ENCODE peak calls at places on chromosomes 16 and 17, in seven cellular contexts. Y, B, A, R, D, L and E are unnamed samples.

GRCh38 chr17:31417051-31417792 is 25.7 kb downstream of the RAB11FIP4 start:
- DNase-seq in Y (no peak), R (no peak), B (no peak), A (no peak), L (no peak), D (no peak), E (no peak)

GRCh38 chr17:78429618-78429995 is 51.2 kb downstream of the PGS1 start:
- DNase-seq in D (no peak), B (no peak), L (no peak), A (no peak), R (no peak), Y (no peak), E (no peak)

GRCh38 chr16:7513429-7513828 is 180.8 kb downstream of the RBFOX1 start:
- DNase-seq in A (peak), L (peak), Y (no peak), B (no peak), R (no peak), D (peak), E (no peak)

GRCh38 chr16:51971184-51971583 is 575.8 kb downstream of the TOX3 start:
- DNase-seq in D (peak), L (no peak), B (no peak), R (no peak), Y (no peak), A (no peak), E (no peak)

GRCh38 chr16:5820472-5820871 is 722.9 kb upstream of the EEF2KMT start:
- DNase-seq in L (no peak), Y (no peak), B (peak), D (no peak), R (no peak), A (no peak), E (no peak)

GRCh38 chr16:24428751-24429150 is 110.6 kb upstream of the RBBP6 start:
- DNase-seq in A (no peak), L (no peak), Y (no peak), B (no peak), R (no peak), D (no peak), E (no peak)

GRCh38 chr16:11257131-11257938 is 1.3 kb upstream of the SOCS1 start:
- DNase-seq in D (peak), B (no peak), L (peak), R (no peak), Y (peak), A (peak), E (peak)

GRCh38 chr16:29925173-29925804 is 737 bp downstream of the KCTD13 start:
- DNase-seq in Y (no peak), L (no peak), B (no peak), D (no peak), R (no peak), A (no peak), E (peak)

GRCh38 chr17:76293106-76293505 is 15.0 kb downstream of the QRICH2 start:
- DNase-seq in R (no peak), B (no peak), L (no peak), D (no peak), A (no peak), Y (no peak), E (no peak)

GRCh38 chr16:79751785-79752184 is 151.2 kb upstream of the MAF start:
- DNase-seq in Y (no peak), D (no peak), B (no peak), L (no peak), A (no peak), R (no peak), E (no peak)

GRCh38 chr17:4482338-4483011 is 16.2 kb upstream of the SPNS2 start:
- DNase-seq in Y (no peak), R (no peak), B (no peak), A (no peak), D (no peak), L (no peak), E (no peak)

GRCh38 chr17:41919165-41919817 is 540 bp upstream of the ACLY start:
- DNase-seq in B (no peak), R (peak), D (no peak), A (no peak), Y (peak), L (peak), E (peak)

GRCh38 chr16:55323637-55324490 is at the start of gene IRX6:
- DNase-seq in B (peak), Y (no peak), R (no peak), L (no peak), A (peak), D (peak), E (peak)

GRCh38 chr17:32015245-32016013 is 8.2 kb downstream of the LRRC37B start:
- DNase-seq in R (no peak), A (no peak), L (no peak), B (no peak), D (no peak), Y (no peak), E (peak)

GRCh38 chr17:47192549-47192948 is 3.5 kb upstream of the CDC27 start:
- DNase-seq in Y (no peak), A (no peak), D (no peak), B (no peak), R (peak), L (no peak), E (no peak)

GRCh38 chr16:17362946-17363345 is 107.8 kb downstream of the XYLT1 start:
- DNase-seq in B (no peak), Y (no peak), D (no peak), L (no peak), R (no peak), A (no peak), E (no peak)

GRCh38 chr16:77499373-77500285 is 64.8 kb upstream of the ADAMTS18 start:
- DNase-seq in B (no peak), L (no peak), R (no peak), Y (no peak), D (no peak), A (no peak), E (no peak)

GRCh38 chr17:41678411-41678906 is 10.2 kb upstream of the EIF1 start:
- DNase-seq in D (no peak), A (peak), R (peak), Y (no peak), B (no peak), L (no peak), E (no peak)

GRCh38 chr17:31266042-31266441 is 31.0 kb downstream of the OMG start:
- DNase-seq in Y (no peak), D (no peak), R (no peak), L (no peak), A (no peak), B (no peak), E (no peak)

GRCh38 chr16:22296225-22297113 is 740 bp upstream of the POLR3E start:
- DNase-seq in L (peak), D (no peak), Y (no peak), A (no peak), B (no peak), R (peak), E (no peak)

GRCh38 chr17:50872710-50873424 is 6.7 kb upstream of the TOB1 start:
- DNase-seq in A (no peak), R (no peak), L (no peak), Y (no peak), D (no peak), B (no peak), E (no peak)

GRCh38 chr16:77898671-77899211 is 110.4 kb downstream of the VAT1L start:
- DNase-seq in R (no peak), Y (no peak), D (no peak), L (no peak), A (no peak), B (no peak), E (no peak)

GRCh38 chr16:10926867-10927266 is 15.4 kb downstream of the DEXI start:
- DNase-seq in A (no peak), D (no peak), L (no peak), Y (no peak), B (no peak), R (no peak), E (no peak)

GRCh38 chr17:64580384-64581307 is 73.9 kb downstream of the CEP95 start:
- DNase-seq in L (no peak), A (no peak), Y (no peak), R (no peak), B (no peak), D (no peak), E (no peak)

GRCh38 chr16:66662445-66663194 is 33.9 kb downstream of the CMTM4 start:
- DNase-seq in D (peak), Y (peak), L (peak), A (peak), R (no peak), B (no peak), E (no peak)

DNA sequence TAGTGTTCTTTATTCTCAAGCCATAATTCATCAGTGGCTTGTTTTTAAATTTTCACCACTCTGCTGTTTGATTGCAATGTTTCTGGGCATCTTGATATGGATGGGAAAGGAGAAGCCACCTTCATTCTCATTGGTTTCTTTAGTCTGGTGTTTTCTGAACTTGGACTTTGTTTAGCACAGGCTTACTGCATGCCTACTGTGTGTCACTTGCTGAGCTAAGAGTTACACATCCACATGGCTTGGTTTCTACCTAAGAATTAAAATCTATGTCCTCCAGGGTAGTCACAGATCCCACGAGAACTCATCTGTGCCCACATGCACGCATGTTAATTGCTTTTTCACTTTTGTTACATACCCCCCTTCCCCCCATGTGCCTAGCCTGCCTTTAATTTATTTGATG is 4.6 kb downstream of the CMIP start:
- DNase-seq in B (no peak), L (no peak), A (no peak), D (no peak), Y (no peak), R (no peak), E (no peak)
- TF ChIP-seq JUND in B (no peak), L (no peak), A (no peak), D (no peak), Y (no peak), R (no peak), E (no peak)

GRCh38 chr16:85072947-85073346 is 39.3 kb downstream of the CIBAR2 start:
- DNase-seq in D (no peak), Y (no peak), L (no peak), R (no peak), B (no peak), A (no peak), E (no peak)
- TF ChIP-seq JUND in D (no peak), Y (no peak), L (no peak), R (no peak), B (no peak), A (no peak), E (no peak)

DNA sequence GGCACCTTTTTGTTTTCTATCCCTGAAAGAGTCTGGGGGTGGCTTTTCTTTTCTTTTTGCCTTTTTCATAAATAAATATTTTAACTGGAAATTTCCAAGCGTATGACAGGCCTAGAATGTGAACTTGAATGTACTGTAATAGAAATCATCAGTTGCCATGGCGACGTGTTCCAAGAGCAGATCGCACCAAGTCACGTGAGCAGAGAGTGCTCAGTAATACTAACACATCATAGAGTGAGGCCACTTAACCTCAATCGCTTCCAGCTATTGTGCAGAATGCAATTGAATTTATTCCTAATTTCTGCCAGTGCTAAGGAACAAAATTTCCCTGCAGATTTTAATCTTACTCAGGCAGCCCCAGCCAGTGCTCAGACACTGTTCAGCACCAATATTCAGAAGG is 26.1 kb upstream of the PMFBP1 start:
- DNase-seq in A (no peak), D (peak), Y (no peak), R (no peak), L (no peak), B (no peak), E (no peak)
- TF ChIP-seq JUND in A (no peak), D (no peak), Y (no peak), R (no peak), L (no peak), B (no peak), E (no peak)

DNA sequence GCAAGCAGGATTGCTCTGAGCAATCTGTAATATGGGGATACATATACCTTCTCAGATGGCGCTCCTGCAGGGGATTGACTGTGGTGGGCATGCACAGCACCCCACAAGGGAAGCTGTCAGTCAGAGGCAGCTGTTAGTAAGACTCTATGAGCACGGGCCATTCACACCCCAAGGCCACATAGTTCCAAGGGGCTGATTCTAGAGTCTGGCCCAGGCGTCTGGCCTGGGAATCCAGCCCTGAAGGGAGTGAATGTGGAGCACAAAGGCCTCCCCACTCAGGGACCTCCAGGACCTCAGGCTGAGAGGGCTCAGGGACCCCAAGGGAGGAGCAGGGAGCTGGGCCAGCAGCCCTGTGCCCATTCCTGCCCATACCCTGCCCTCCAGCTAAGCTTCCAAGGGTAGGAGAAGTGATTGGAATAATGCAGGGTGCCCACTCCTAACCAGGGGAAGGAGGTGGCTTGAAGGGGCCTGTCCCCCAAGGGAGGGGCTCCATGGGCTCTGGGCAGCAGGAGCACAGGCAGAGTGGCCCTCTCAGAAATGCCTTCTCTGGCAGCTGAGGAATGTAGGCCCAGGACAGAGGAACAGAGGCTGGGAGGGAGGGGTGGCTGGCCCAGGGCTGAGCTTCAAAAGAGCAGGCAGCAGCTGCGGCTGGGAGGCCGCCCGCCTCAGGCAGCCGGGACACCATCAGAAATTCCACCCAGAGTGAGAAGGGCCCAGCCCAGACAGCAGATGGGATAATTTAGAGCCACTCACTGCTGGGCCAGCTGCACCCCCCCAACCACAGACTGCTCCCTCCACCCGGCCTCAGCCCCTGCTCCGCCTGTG is 48.9 kb upstream of the MRPS23 start:
- DNase-seq in A (no peak), R (no peak), D (peak), B (peak), L (peak), Y (no peak), E (no peak)
- TF ChIP-seq JUND in A (no peak), R (no peak), D (no peak), B (no peak), L (no peak), Y (no peak), E (no peak)